ENCODE peak calls at places on chromosomes 16 and 17, in ten cellular contexts. One of them, this sample, is unnamed.
A peak's percentile ranks its signal among the peaks of the same experiment; 100 is the strongest.

GRCh38 chr17:49637050-49637449 is 40.8 kb downstream of the SPOP start:
- DNase-seq in cardiac muscle cell: no peak
- DNase-seq in heart right ventricle: no peak
- DNase-seq in mammary epithelial cell: no peak
- DNase-seq in ovary: no peak
- DNase-seq in tibial nerve: no peak
- DNase-seq in ascending aorta: no peak
- DNase-seq in heart left ventricle: no peak
- DNase-seq in uterus: no peak
- DNase-seq in Caco-2: no peak
- DNase-seq in this sample: no peak

GRCh38 chr17:6306820-6307219 is 128.1 kb downstream of the AIPL1 start:
- DNase-seq in cardiac muscle cell: no peak
- DNase-seq in heart right ventricle: no peak
- DNase-seq in mammary epithelial cell: no peak
- DNase-seq in ovary: no peak
- DNase-seq in tibial nerve: no peak
- DNase-seq in ascending aorta: no peak
- DNase-seq in heart left ventricle: no peak
- DNase-seq in uterus: no peak
- DNase-seq in Caco-2: no peak
- DNase-seq in this sample: no peak

GRCh38 chr17:57954421-57955182 is 610 bp downstream of the CUEDC1 start:
- DNase-seq in cardiac muscle cell: peak; percentile 77
- DNase-seq in heart right ventricle: peak; percentile 93
- DNase-seq in mammary epithelial cell: no peak
- DNase-seq in ovary: peak; percentile 77
- DNase-seq in tibial nerve: peak; percentile 67
- DNase-seq in ascending aorta: peak; percentile 91
- DNase-seq in heart left ventricle: peak; percentile 92
- DNase-seq in uterus: peak; percentile 83
- DNase-seq in Caco-2: peak; percentile 66
- DNase-seq in this sample: peak; percentile 94

GRCh38 chr16:89695875-89696597 is 5.5 kb downstream of the SPATA2L start:
- DNase-seq in cardiac muscle cell: no peak
- DNase-seq in heart right ventricle: no peak
- DNase-seq in mammary epithelial cell: no peak
- DNase-seq in ovary: peak; percentile 39
- DNase-seq in tibial nerve: no peak
- DNase-seq in ascending aorta: no peak
- DNase-seq in heart left ventricle: no peak
- DNase-seq in uterus: no peak
- DNase-seq in Caco-2: no peak
- DNase-seq in this sample: no peak

GRCh38 chr17:80795737-80796136 is 195.9 kb upstream of the CHMP6 start:
- DNase-seq in cardiac muscle cell: peak; percentile 96
- DNase-seq in heart right ventricle: peak; percentile 61
- DNase-seq in mammary epithelial cell: no peak
- DNase-seq in ovary: peak; percentile 56
- DNase-seq in tibial nerve: no peak
- DNase-seq in ascending aorta: no peak
- DNase-seq in heart left ventricle: no peak
- DNase-seq in uterus: no peak
- DNase-seq in Caco-2: no peak
- DNase-seq in this sample: no peak

GRCh38 chr16:48592839-48593429 is 17.0 kb downstream of the N4BP1 start:
- DNase-seq in cardiac muscle cell: no peak
- DNase-seq in heart right ventricle: no peak
- DNase-seq in mammary epithelial cell: peak; percentile 35
- DNase-seq in ovary: no peak
- DNase-seq in tibial nerve: no peak
- DNase-seq in ascending aorta: no peak
- DNase-seq in heart left ventricle: no peak
- DNase-seq in uterus: no peak
- DNase-seq in Caco-2: no peak
- DNase-seq in this sample: no peak

GRCh38 chr17:51200295-51200694 is 34.1 kb downstream of the NME2 start:
- DNase-seq in cardiac muscle cell: no peak
- DNase-seq in heart right ventricle: no peak
- DNase-seq in mammary epithelial cell: no peak
- DNase-seq in ovary: no peak
- DNase-seq in tibial nerve: no peak
- DNase-seq in ascending aorta: no peak
- DNase-seq in heart left ventricle: no peak
- DNase-seq in uterus: no peak
- DNase-seq in Caco-2: no peak
- DNase-seq in this sample: no peak

GRCh38 chr16:85460252-85460982 is 152.7 kb upstream of the GSE1 start:
- DNase-seq in cardiac muscle cell: peak; percentile 77
- DNase-seq in heart right ventricle: no peak
- DNase-seq in mammary epithelial cell: no peak
- DNase-seq in ovary: peak; percentile 81
- DNase-seq in tibial nerve: no peak
- DNase-seq in ascending aorta: no peak
- DNase-seq in heart left ventricle: no peak
- DNase-seq in uterus: peak; percentile 52
- DNase-seq in Caco-2: no peak
- DNase-seq in this sample: peak; percentile 64

GRCh38 chr17:8881606-8882005 is 14.1 kb upstream of the PIK3R6 start:
- DNase-seq in cardiac muscle cell: no peak
- DNase-seq in heart right ventricle: no peak
- DNase-seq in mammary epithelial cell: no peak
- DNase-seq in ovary: no peak
- DNase-seq in tibial nerve: no peak
- DNase-seq in ascending aorta: no peak
- DNase-seq in heart left ventricle: no peak
- DNase-seq in uterus: no peak
- DNase-seq in Caco-2: no peak
- DNase-seq in this sample: no peak

GRCh38 chr17:9443811-9444210 is 131.8 kb downstream of the STX8 start:
- DNase-seq in cardiac muscle cell: no peak
- DNase-seq in heart right ventricle: no peak
- DNase-seq in mammary epithelial cell: no peak
- DNase-seq in ovary: no peak
- DNase-seq in tibial nerve: no peak
- DNase-seq in ascending aorta: no peak
- DNase-seq in heart left ventricle: no peak
- DNase-seq in uterus: no peak
- DNase-seq in Caco-2: no peak
- DNase-seq in this sample: no peak

GRCh38 chr16:57471209-57471608 is 8.7 kb downstream of the POLR2C start:
- DNase-seq in cardiac muscle cell: peak; percentile 22
- DNase-seq in heart right ventricle: no peak
- DNase-seq in mammary epithelial cell: no peak
- DNase-seq in ovary: no peak
- DNase-seq in tibial nerve: no peak
- DNase-seq in ascending aorta: peak; percentile 18
- DNase-seq in heart left ventricle: no peak
- DNase-seq in uterus: no peak
- DNase-seq in Caco-2: no peak
- DNase-seq in this sample: no peak

GRCh38 chr16:49754495-49755290 is 101.2 kb downstream of the ZNF423 start:
- DNase-seq in cardiac muscle cell: peak; percentile 37
- DNase-seq in heart right ventricle: peak; percentile 22
- DNase-seq in mammary epithelial cell: no peak
- DNase-seq in ovary: no peak
- DNase-seq in tibial nerve: peak; percentile 27
- DNase-seq in ascending aorta: no peak
- DNase-seq in heart left ventricle: no peak
- DNase-seq in uterus: no peak
- DNase-seq in Caco-2: no peak
- DNase-seq in this sample: peak; percentile 39

GRCh38 chr17:3037259-3037658 is 26.1 kb downstream of the OR1D5 start:
- DNase-seq in cardiac muscle cell: no peak
- DNase-seq in heart right ventricle: no peak
- DNase-seq in mammary epithelial cell: no peak
- DNase-seq in ovary: no peak
- DNase-seq in tibial nerve: no peak
- DNase-seq in ascending aorta: no peak
- DNase-seq in heart left ventricle: no peak
- DNase-seq in uterus: no peak
- DNase-seq in Caco-2: no peak
- DNase-seq in this sample: no peak

GRCh38 chr16:12695454-12695853 is 108.2 kb downstream of the CPPED1 start:
- DNase-seq in cardiac muscle cell: no peak
- DNase-seq in heart right ventricle: no peak
- DNase-seq in mammary epithelial cell: no peak
- DNase-seq in ovary: no peak
- DNase-seq in tibial nerve: no peak
- DNase-seq in ascending aorta: no peak
- DNase-seq in heart left ventricle: no peak
- DNase-seq in uterus: no peak
- DNase-seq in Caco-2: no peak
- DNase-seq in this sample: no peak

GRCh38 chr16:22397459-22397858 is 23.0 kb upstream of the CDR2 start:
- DNase-seq in cardiac muscle cell: no peak
- DNase-seq in heart right ventricle: no peak
- DNase-seq in mammary epithelial cell: peak; percentile 82
- DNase-seq in ovary: no peak
- DNase-seq in tibial nerve: no peak
- DNase-seq in ascending aorta: no peak
- DNase-seq in heart left ventricle: no peak
- DNase-seq in uterus: no peak
- DNase-seq in Caco-2: no peak
- DNase-seq in this sample: no peak
- H3K4me3 ChIP-seq in cardiac muscle cell: no peak overlapping the region
- H3K4me3 ChIP-seq in heart right ventricle: no peak overlapping the region
- H3K4me3 ChIP-seq in mammary epithelial cell: no peak overlapping the region
- H3K4me3 ChIP-seq in ovary: no peak overlapping the region
- H3K4me3 ChIP-seq in tibial nerve: no peak overlapping the region
- H3K4me3 ChIP-seq in ascending aorta: no peak overlapping the region
- H3K4me3 ChIP-seq in heart left ventricle: no peak overlapping the region
- H3K4me3 ChIP-seq in uterus: no peak overlapping the region
- H3K4me3 ChIP-seq in Caco-2: no peak overlapping the region
- H3K4me3 ChIP-seq in this sample: no peak overlapping the region

DNA sequence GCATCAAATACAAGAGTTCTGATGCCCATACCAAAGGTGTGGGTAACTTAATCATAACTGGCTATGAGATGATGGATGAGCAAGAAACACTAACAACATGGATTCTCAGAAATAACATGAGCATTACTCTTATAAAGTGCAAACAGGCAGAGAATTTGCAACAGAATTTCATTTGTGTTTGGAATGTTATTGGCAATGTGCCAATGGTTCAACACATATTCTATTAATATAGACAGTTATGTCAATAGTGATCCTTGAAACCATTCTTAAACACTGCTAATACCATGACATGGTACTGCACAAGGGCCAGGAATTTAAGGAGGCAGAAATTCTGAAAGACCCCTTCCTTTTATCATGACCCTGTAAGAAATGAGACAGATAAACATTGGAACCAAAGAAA is 217.1 kb upstream of the WSB1 start:
- DNase-seq in cardiac muscle cell: no peak
- DNase-seq in heart right ventricle: no peak
- DNase-seq in mammary epithelial cell: no peak
- DNase-seq in ovary: no peak
- DNase-seq in tibial nerve: no peak
- DNase-seq in ascending aorta: no peak
- DNase-seq in heart left ventricle: no peak
- DNase-seq in uterus: no peak
- DNase-seq in Caco-2: no peak
- DNase-seq in this sample: no peak
- H3K9me3 ChIP-seq in cardiac muscle cell: no peaks in the 10 kb centered on the region
- H3K9me3 ChIP-seq in heart right ventricle: no peaks in the 10 kb centered on the region
- H3K9me3 ChIP-seq in mammary epithelial cell: peaks cover 3% of the 10 kb centered on the region
- H3K9me3 ChIP-seq in ovary: no peaks in the 10 kb centered on the region
- H3K9me3 ChIP-seq in tibial nerve: no peaks in the 10 kb centered on the region
- H3K9me3 ChIP-seq in ascending aorta: no peaks in the 10 kb centered on the region
- H3K9me3 ChIP-seq in heart left ventricle: no peaks in the 10 kb centered on the region
- H3K9me3 ChIP-seq in uterus: no peaks in the 10 kb centered on the region
- H3K9me3 ChIP-seq in Caco-2: no peaks in the 10 kb centered on the region
- H3K9me3 ChIP-seq in this sample: no peaks in the 10 kb centered on the region

GRCh38 chr17:76139801-76140660 is 1.0 kb downstream of the FOXJ1 start:
- DNase-seq in cardiac muscle cell: no peak
- DNase-seq in heart right ventricle: no peak
- DNase-seq in mammary epithelial cell: no peak
- DNase-seq in ovary: no peak
- DNase-seq in tibial nerve: no peak
- DNase-seq in ascending aorta: no peak
- DNase-seq in heart left ventricle: no peak
- DNase-seq in uterus: no peak
- DNase-seq in Caco-2: no peak
- DNase-seq in this sample: no peak
- H3K4me3 ChIP-seq in cardiac muscle cell: no peak overlapping the region
- H3K4me3 ChIP-seq in heart right ventricle: no peak overlapping the region
- H3K4me3 ChIP-seq in mammary epithelial cell: no peak overlapping the region
- H3K4me3 ChIP-seq in ovary: no peak overlapping the region
- H3K4me3 ChIP-seq in tibial nerve: peak overlapping the region; percentile 56
- H3K4me3 ChIP-seq in ascending aorta: peak overlapping the region; percentile 62
- H3K4me3 ChIP-seq in heart left ventricle: peak overlapping the region; percentile 5
- H3K4me3 ChIP-seq in uterus: no peak overlapping the region
- H3K4me3 ChIP-seq in Caco-2: no peak overlapping the region
- H3K4me3 ChIP-seq in this sample: no peak overlapping the region

GRCh38 chr16:35686595-35686994 is 2227.2 kb downstream of the TP53TG3F start:
- DNase-seq in cardiac muscle cell: no peak
- DNase-seq in heart right ventricle: no peak
- DNase-seq in mammary epithelial cell: no peak
- DNase-seq in ovary: no peak
- DNase-seq in tibial nerve: no peak
- DNase-seq in ascending aorta: no peak
- DNase-seq in heart left ventricle: no peak
- DNase-seq in uterus: no peak
- DNase-seq in Caco-2: no peak
- DNase-seq in this sample: no peak

GRCh38 chr16:35685085-35685484 is 2225.7 kb downstream of the TP53TG3F start:
- DNase-seq in cardiac muscle cell: no peak
- DNase-seq in heart right ventricle: no peak
- DNase-seq in mammary epithelial cell: no peak
- DNase-seq in ovary: no peak
- DNase-seq in tibial nerve: no peak
- DNase-seq in ascending aorta: no peak
- DNase-seq in heart left ventricle: no peak
- DNase-seq in uterus: no peak
- DNase-seq in Caco-2: no peak
- DNase-seq in this sample: no peak

GRCh38 chr16:35687781-35688180 is 2228.4 kb downstream of the TP53TG3F start:
- DNase-seq in cardiac muscle cell: no peak
- DNase-seq in heart right ventricle: no peak
- DNase-seq in mammary epithelial cell: no peak
- DNase-seq in ovary: no peak
- DNase-seq in tibial nerve: no peak
- DNase-seq in ascending aorta: no peak
- DNase-seq in heart left ventricle: no peak
- DNase-seq in uterus: no peak
- DNase-seq in Caco-2: no peak
- DNase-seq in this sample: no peak

GRCh38 chr16:35689764-35690163 is 2230.4 kb downstream of the TP53TG3F start:
- DNase-seq in cardiac muscle cell: no peak
- DNase-seq in heart right ventricle: no peak
- DNase-seq in mammary epithelial cell: no peak
- DNase-seq in ovary: no peak
- DNase-seq in tibial nerve: no peak
- DNase-seq in ascending aorta: peak; percentile 25
- DNase-seq in heart left ventricle: no peak
- DNase-seq in uterus: no peak
- DNase-seq in Caco-2: no peak
- DNase-seq in this sample: no peak

DNA sequence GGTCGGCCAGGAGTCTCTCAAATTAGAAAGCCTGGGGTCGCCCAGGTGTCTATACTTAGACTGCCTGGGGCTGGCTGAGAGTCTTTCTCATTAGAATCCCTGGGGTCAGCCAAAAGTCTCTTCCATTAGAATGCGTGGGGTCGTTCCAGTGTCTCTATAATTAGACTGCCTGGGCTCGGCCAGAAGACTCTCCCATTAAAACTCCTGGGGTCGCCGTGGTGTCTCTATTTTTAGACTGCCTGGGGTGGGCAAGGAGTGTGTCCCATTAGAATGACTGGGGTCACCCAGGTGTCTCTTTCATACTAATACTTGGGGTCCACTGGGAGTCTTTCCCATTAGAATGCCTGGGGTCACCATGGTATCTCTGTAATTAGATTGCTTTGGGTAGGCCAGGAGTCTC is 2227.7 kb downstream of the TP53TG3F start:
- DNase-seq in cardiac muscle cell: no peak
- DNase-seq in heart right ventricle: no peak
- DNase-seq in mammary epithelial cell: no peak
- DNase-seq in ovary: no peak
- DNase-seq in tibial nerve: no peak
- DNase-seq in ascending aorta: no peak
- DNase-seq in heart left ventricle: no peak
- DNase-seq in uterus: no peak
- DNase-seq in Caco-2: no peak
- DNase-seq in this sample: no peak
- H3K9me3 ChIP-seq in cardiac muscle cell: no peaks in the 10 kb centered on the region
- H3K9me3 ChIP-seq in heart right ventricle: peaks cover 89% of the 10 kb centered on the region
- H3K9me3 ChIP-seq in mammary epithelial cell: peaks cover 41% of the 10 kb centered on the region
- H3K9me3 ChIP-seq in ovary: no peaks in the 10 kb centered on the region
- H3K9me3 ChIP-seq in tibial nerve: peaks cover 82% of the 10 kb centered on the region
- H3K9me3 ChIP-seq in ascending aorta: no peaks in the 10 kb centered on the region
- H3K9me3 ChIP-seq in heart left ventricle: no peaks in the 10 kb centered on the region
- H3K9me3 ChIP-seq in uterus: peaks cover 4% of the 10 kb centered on the region
- H3K9me3 ChIP-seq in Caco-2: no peaks in the 10 kb centered on the region
- H3K9me3 ChIP-seq in this sample: peaks cover 2% of the 10 kb centered on the region

This sample was measured in HAP-1.